ENCODE peak calls at places on chromosomes 13 and 19, in ten cellular contexts. U is T-helper 2 cell; E is nucleus accumbens; Z is NCI-H446; T is occipital lobe; B is stimulated activated CD4-positive, alpha-beta T cell treated with anti-CD3 and anti-CD28 coated beads, Interleukin-12 subunit alpha, Interleukin-12 subunit beta, amount 100 ng/mL, for 4 hours; C is nephron progenitor cell; I is retina; O is HT1080; S is stimulated activated CD8-positive, alpha-beta memory T cell treated with anti-CD3 and anti-CD28 coated beads, Interleukin-7, amount 100 ng/mL, for 1 hour. L is an unnamed sample.

GRCh38 chr19:4519521-4520277 is 1.4 kb upstream of the PLIN4 start:
- DNase-seq in U (no peak), E (no peak), Z (no peak), T (no peak), B (no peak), C (no peak), I (no peak), O (peak; percentile 30), S (no peak), L (no peak)

GRCh38 chr13:78478183-78478582 is 125.2 kb downstream of the POU4F1 start:
- DNase-seq in U (no peak), E (no peak), Z (no peak), T (no peak), B (no peak), C (no peak), I (no peak), O (no peak), S (no peak), L (no peak)

GRCh38 chr19:16702123-16702522 is 17.5 kb upstream of the NWD1 start:
- DNase-seq in U (no peak), E (no peak), Z (no peak), T (no peak), B (no peak), C (no peak), I (no peak), O (no peak), S (no peak), L (no peak)

GRCh38 chr19:3722443-3723109 is 14.4 kb downstream of the TJP3 start:
- DNase-seq in U (no peak), E (no peak), Z (no peak), T (no peak), B (no peak), C (no peak), I (no peak), O (no peak), S (no peak), L (peak; percentile 48)

GRCh38 chr19:30090963-30091362 is 148.9 kb downstream of the URI1 start:
- DNase-seq in U (no peak), E (no peak), Z (no peak), T (no peak), B (no peak), C (no peak), I (no peak), O (no peak), S (no peak), L (no peak)

GRCh38 chr13:49858183-49858856 is 65.8 kb upstream of the KPNA3 start:
- DNase-seq in U (no peak), E (no peak), Z (no peak), T (no peak), B (no peak), C (no peak), I (no peak), O (peak; percentile 87), S (no peak), L (peak; percentile 86)

GRCh38 chr13:99916366-99917103 is 55.0 kb downstream of the ZIC5 start:
- DNase-seq in U (peak; percentile 18), E (no peak), Z (peak; percentile 45), T (no peak), B (no peak), C (no peak), I (peak; percentile 76), O (peak; percentile 70), S (no peak), L (peak; percentile 69)

GRCh38 chr13:29713841-29714240 is 118.4 kb upstream of the SLC7A1 start:
- DNase-seq in U (no peak), E (no peak), Z (no peak), T (no peak), B (no peak), C (no peak), I (no peak), O (peak; percentile 26), S (no peak), L (peak; percentile 63)

GRCh38 chr19:18223860-18224524 is 2.2 kb downstream of the PDE4C start:
- DNase-seq in U (no peak), E (no peak), Z (no peak), T (no peak), B (no peak), C (peak; percentile 75), I (peak; percentile 42), O (peak; percentile 32), S (no peak), L (peak; percentile 29)

GRCh38 chr13:40190656-40191100 is 475.8 kb downstream of the FOXO1 start:
- DNase-seq in U (peak; percentile 48), E (peak; percentile 75), Z (peak; percentile 46), T (peak; percentile 70), B (peak; percentile 48), C (no peak), I (peak; percentile 82), O (peak; percentile 77), S (peak; percentile 47), L (peak; percentile 33)

GRCh38 chr13:43934273-43934672 is 54.6 kb downstream of the LACC1 start:
- DNase-seq in U (no peak), E (no peak), Z (no peak), T (no peak), B (no peak), C (no peak), I (no peak), O (peak; percentile 37), S (no peak), L (peak; percentile 46)

GRCh38 chr13:42814868-42815267 is 33.5 kb downstream of the FAM216B start:
- DNase-seq in U (no peak), E (no peak), Z (no peak), T (no peak), B (no peak), C (no peak), I (no peak), O (peak; percentile 80), S (no peak), L (peak; percentile 83)

GRCh38 chr19:2325261-2326046 is 2.9 kb downstream of the LSM7 start:
- DNase-seq in U (no peak), E (no peak), Z (no peak), T (no peak), B (no peak), C (no peak), I (no peak), O (no peak), S (no peak), L (no peak)

GRCh38 chr13:24864579-24864978 is 100.6 kb downstream of the RNF17 start:
- DNase-seq in U (no peak), E (no peak), Z (no peak), T (no peak), B (no peak), C (no peak), I (no peak), O (no peak), S (no peak), L (peak; percentile 55)

GRCh38 chr19:38919837-38920528 is 8.0 kb upstream of the CCER2 start:
- DNase-seq in U (no peak), E (no peak), Z (no peak), T (no peak), B (no peak), C (no peak), I (no peak), O (no peak), S (no peak), L (no peak)

GRCh38 chr19:40444181-40445005 is at the start of gene SERTAD3:
- DNase-seq in U (peak; percentile 95), E (peak; percentile 99), Z (peak; percentile 96), T (peak; percentile 95), B (peak; percentile 95), C (peak; percentile 98), I (peak; percentile 99), O (peak; percentile 90), S (peak; percentile 91), L (peak; percentile 91)

GRCh38 chr19:45419396-45419795 is 4.3 kb downstream of the ERCC1 start:
- DNase-seq in U (no peak), E (peak; percentile 28), Z (no peak), T (no peak), B (no peak), C (no peak), I (no peak), O (no peak), S (no peak), L (no peak)

GRCh38 chr13:50635504-50635903 is 208.0 kb downstream of the DLEU7 start:
- DNase-seq in U (no peak), E (no peak), Z (no peak), T (no peak), B (no peak), C (no peak), I (no peak), O (no peak), S (no peak), L (no peak)

GRCh38 chr13:75850915-75851314 is 214.8 kb downstream of the LMO7 start:
- DNase-seq in U (no peak), E (no peak), Z (no peak), T (no peak), B (no peak), C (no peak), I (no peak), O (peak; percentile 16), S (no peak), L (no peak)

GRCh38 chr13:50358221-50358620 is 343.0 kb downstream of the KCNRG start:
- DNase-seq in U (no peak), E (no peak), Z (peak; percentile 61), T (no peak), B (no peak), C (no peak), I (no peak), O (no peak), S (no peak), L (peak; percentile 3)

GRCh38 chr13:22220186-22221160 is 549.6 kb downstream of the FGF9 start:
- DNase-seq in U (no peak), E (no peak), Z (no peak), T (no peak), B (no peak), C (no peak), I (peak; percentile 81), O (no peak), S (no peak), L (no peak)

GRCh38 chr13:45276887-45277286 is 64.1 kb downstream of the TPT1 start:
- DNase-seq in U (no peak), E (no peak), Z (no peak), T (no peak), B (no peak), C (no peak), I (no peak), O (no peak), S (no peak), L (no peak)

GRCh38 chr19:7819337-7819736 is 10.7 kb upstream of the EVI5L start:
- DNase-seq in U (no peak), E (no peak), Z (no peak), T (no peak), B (no peak), C (no peak), I (no peak), O (no peak), S (no peak), L (no peak)

GRCh38 chr13:113726961-113727411 is 32.0 kb upstream of the TMEM255B start:
- DNase-seq in U (no peak), E (no peak), Z (no peak), T (no peak), B (no peak), C (no peak), I (no peak), O (peak; percentile 49), S (no peak), L (peak; percentile 52)

GRCh38 chr13:33560722-33561121 is 257.2 kb upstream of the RFC3 start:
- DNase-seq in U (no peak), E (no peak), Z (no peak), T (no peak), B (no peak), C (no peak), I (no peak), O (no peak), S (no peak), L (no peak)